ENCODE peak calls at places on chromosomes 4 and X, in four cellular contexts. N is activated CD4-positive, alpha-beta T cell treated with anti-CD3 and anti-CD28 coated beads, Interleukin-2, amount 10 ng/mL, durations not matched to agents 7 days and 5 days; Z is ELF-1; C is activated naive CD8-positive, alpha-beta T cell treated with anti-CD3 and anti-CD28 coated beads, Interleukin-2, amount 50 U/mL, for 16 hours. K is an unnamed sample.
A peak's percentile ranks its signal among the peaks of the same experiment; 100 is the strongest.

GRCh38 chr4:122921971-122922876 is at the start of gene NUDT6:
- DNase-seq in N (peak; percentile 39), Z (peak; percentile 82), C (no peak), K (peak; percentile 88)

GRCh38 chr4:89640620-89641366 is 196.2 kb downstream of the SNCA start:
- DNase-seq in Z (peak; percentile 92), C (no peak), N (peak; percentile 17), K (peak; percentile 96)

GRCh38 chr4:3866813-3867129 is 100.6 kb downstream of the ADRA2C start:
- DNase-seq in C (no peak), N (no peak), Z (no peak), K (no peak)

GRCh38 chrX:11100281-11101035 is 10.7 kb upstream of the HCCS start:
- DNase-seq in N (no peak), C (no peak), Z (peak; percentile 68), K (peak; percentile 59)

GRCh38 chr4:177064116-177064515 is 245.6 kb upstream of the NEIL3 start:
- DNase-seq in C (no peak), N (no peak), Z (no peak), K (no peak)

GRCh38 chr4:7424553-7425111 is 10.1 kb downstream of the PSAPL1 start:
- DNase-seq in Z (no peak), N (no peak), C (no peak), K (no peak)

GRCh38 chr4:138494931-138495330 is 252.8 kb upstream of the SLC7A11 start:
- DNase-seq in C (no peak), N (no peak), Z (peak; percentile 58), K (peak; percentile 46)

GRCh38 chr4:39505581-39505980 is 21.7 kb downstream of the UGDH start:
- DNase-seq in N (no peak), C (no peak), Z (no peak), K (no peak)

GRCh38 chr4:147174561-147174960 is 228.9 kb upstream of the TTC29 start:
- DNase-seq in Z (no peak), C (no peak), N (no peak), K (no peak)

GRCh38 chrX:41389311-41389888 is 55.4 kb downstream of the DDX3X start:
- DNase-seq in C (no peak), Z (no peak), N (no peak), K (no peak)